ENCODE peak calls at places on chromosomes 5 and 9, in four cellular contexts. One of them, this sample, is unnamed.

GRCh38 chr5:52947851-52948250 is 41.3 kb upstream of the ITGA2 start:
- DNase-seq in H1: no peak
- DNase-seq in H9: no peak
- DNase-seq in IMR-90: peak; percentile 37
- DNase-seq in this sample: no peak

GRCh38 chr9:124037790-124038189 is 26.2 kb downstream of the LHX2 start:
- DNase-seq in IMR-90: no peak
- DNase-seq in H9: no peak
- DNase-seq in H1: no peak
- DNase-seq in this sample: peak; percentile 82

GRCh38 chr5:101534486-101535110 is 631.5 kb upstream of the ST8SIA4 start:
- DNase-seq in H1: no peak
- DNase-seq in H9: peak; percentile 30
- DNase-seq in IMR-90: peak; percentile 14
- DNase-seq in this sample: peak; percentile 10

GRCh38 chr5:95022967-95023695 is 261.8 kb downstream of the MCTP1 start:
- DNase-seq in IMR-90: no peak
- DNase-seq in H9: no peak
- DNase-seq in H1: no peak
- DNase-seq in this sample: no peak

GRCh38 chr5:73550016-73550415 is 15.4 kb downstream of the ANKRA2 start:
- DNase-seq in H1: no peak
- DNase-seq in H9: no peak
- DNase-seq in IMR-90: no peak
- DNase-seq in this sample: no peak

GRCh38 chr9:18477719-18478118 is 3.8 kb downstream of the ADAMTSL1 start:
- DNase-seq in H9: no peak
- DNase-seq in IMR-90: no peak
- DNase-seq in H1: no peak
- DNase-seq in this sample: no peak

GRCh38 chr5:142717582-142718215 is 31.8 kb upstream of the FGF1 start:
- DNase-seq in IMR-90: peak; percentile 72
- DNase-seq in H1: no peak
- DNase-seq in H9: peak; percentile 57
- DNase-seq in this sample: peak; percentile 86

GRCh38 chr5:32714836-32715235 is 3.7 kb downstream of the NPR3 start:
- DNase-seq in H1: no peak
- DNase-seq in H9: no peak
- DNase-seq in IMR-90: peak; percentile 72
- DNase-seq in this sample: no peak

GRCh38 chr9:19517202-19517942 is 108.6 kb downstream of the ACER2 start:
- DNase-seq in H9: peak; percentile 68
- DNase-seq in IMR-90: no peak
- DNase-seq in H1: peak; percentile 25
- DNase-seq in this sample: peak; percentile 70

GRCh38 chr5:163565492-163565891 is 60.1 kb downstream of the MAT2B start:
- DNase-seq in H9: peak; percentile 49
- DNase-seq in H1: no peak
- DNase-seq in IMR-90: no peak
- DNase-seq in this sample: peak; percentile 56

GRCh38 chr9:71748280-71748743 is 20.0 kb downstream of the CEMIP2 start:
- DNase-seq in IMR-90: peak; percentile 85
- DNase-seq in H1: no peak
- DNase-seq in H9: no peak
- DNase-seq in this sample: no peak

GRCh38 chr9:80213613-80214012 is 641.8 kb downstream of the TLE4 start:
- DNase-seq in H9: no peak
- DNase-seq in H1: no peak
- DNase-seq in IMR-90: no peak
- DNase-seq in this sample: no peak
- H4K5ac ChIP-seq in H9: no peak overlapping the region
- H4K5ac ChIP-seq in H1: no peak overlapping the region
- H4K5ac ChIP-seq in IMR-90: no peak overlapping the region
- H4K5ac ChIP-seq in this sample: no peak overlapping the region

GRCh38 chr9:121120386-121120785 is 45.6 kb downstream of the CNTRL start:
- DNase-seq in H9: no peak
- DNase-seq in IMR-90: no peak
- DNase-seq in H1: no peak
- DNase-seq in this sample: no peak
- H3K27ac ChIP-seq in H9: no peak overlapping the region
- H3K27ac ChIP-seq in IMR-90: no peak overlapping the region
- H3K27ac ChIP-seq in H1: no peak overlapping the region
- H3K27ac ChIP-seq in this sample: no peak overlapping the region

DNA sequence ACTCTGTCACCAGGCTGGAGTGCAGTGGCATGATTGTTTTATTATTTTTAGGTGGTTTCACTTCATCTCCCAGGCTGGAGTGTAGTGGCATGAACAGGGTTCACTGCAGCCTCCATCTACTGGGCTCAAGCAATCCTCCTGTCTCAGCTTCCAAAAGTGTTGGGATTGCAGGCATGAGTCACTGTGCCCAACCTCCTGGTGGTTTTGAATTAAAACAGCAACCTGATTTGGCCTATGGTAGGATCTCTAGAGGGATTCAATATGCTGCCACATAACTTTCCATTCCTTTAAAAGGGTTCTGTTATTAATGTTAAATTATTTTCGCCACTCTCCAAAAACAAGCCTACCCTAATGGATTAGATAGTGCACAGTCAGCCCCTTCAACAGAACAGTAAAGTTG is 9.9 kb upstream of the HSPA4 start:
- DNase-seq in H9: peak; percentile 40
- DNase-seq in IMR-90: peak; percentile 44
- DNase-seq in H1: no peak
- DNase-seq in this sample: peak; percentile 59
- H4K5ac ChIP-seq in H9: no peak overlapping the region
- H4K5ac ChIP-seq in IMR-90: no peak overlapping the region
- H4K5ac ChIP-seq in H1: no peak overlapping the region
- H4K5ac ChIP-seq in this sample: no peak overlapping the region

GRCh38 chr9:130988905-130989304 is 20.1 kb upstream of the LAMC3 start:
- DNase-seq in H1: no peak
- DNase-seq in H9: no peak
- DNase-seq in IMR-90: no peak
- DNase-seq in this sample: no peak
- H3K27ac ChIP-seq in H1: no peak overlapping the region
- H3K27ac ChIP-seq in H9: no peak overlapping the region
- H3K27ac ChIP-seq in IMR-90: no peak overlapping the region
- H3K27ac ChIP-seq in this sample: no peak overlapping the region

DNA sequence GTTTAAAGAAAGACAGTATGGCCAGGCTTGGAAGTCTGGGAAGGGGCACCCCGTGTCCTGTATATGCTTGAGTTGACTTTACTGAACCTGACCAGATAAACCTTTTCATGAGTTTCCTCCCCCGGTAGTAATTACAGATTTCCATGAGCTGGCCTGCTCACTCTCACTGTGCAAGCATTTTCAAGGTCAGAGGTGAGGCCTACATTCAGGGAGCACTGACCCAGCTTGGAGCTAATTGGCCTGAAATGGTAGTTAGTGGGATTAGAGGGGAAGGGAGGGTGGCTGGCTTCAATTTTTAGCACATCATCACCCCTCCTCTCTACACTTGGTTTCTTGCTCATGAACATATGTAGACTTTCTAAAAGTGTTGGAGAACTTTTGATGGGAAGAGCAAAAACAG is 99.2 kb downstream of the PSAT1 start:
- DNase-seq in H9: no peak
- DNase-seq in H1: no peak
- DNase-seq in IMR-90: no peak
- DNase-seq in this sample: no peak
- H4K5ac ChIP-seq in H9: no peak overlapping the region
- H4K5ac ChIP-seq in H1: no peak overlapping the region
- H4K5ac ChIP-seq in IMR-90: no peak overlapping the region
- H4K5ac ChIP-seq in this sample: no peak overlapping the region

DNA sequence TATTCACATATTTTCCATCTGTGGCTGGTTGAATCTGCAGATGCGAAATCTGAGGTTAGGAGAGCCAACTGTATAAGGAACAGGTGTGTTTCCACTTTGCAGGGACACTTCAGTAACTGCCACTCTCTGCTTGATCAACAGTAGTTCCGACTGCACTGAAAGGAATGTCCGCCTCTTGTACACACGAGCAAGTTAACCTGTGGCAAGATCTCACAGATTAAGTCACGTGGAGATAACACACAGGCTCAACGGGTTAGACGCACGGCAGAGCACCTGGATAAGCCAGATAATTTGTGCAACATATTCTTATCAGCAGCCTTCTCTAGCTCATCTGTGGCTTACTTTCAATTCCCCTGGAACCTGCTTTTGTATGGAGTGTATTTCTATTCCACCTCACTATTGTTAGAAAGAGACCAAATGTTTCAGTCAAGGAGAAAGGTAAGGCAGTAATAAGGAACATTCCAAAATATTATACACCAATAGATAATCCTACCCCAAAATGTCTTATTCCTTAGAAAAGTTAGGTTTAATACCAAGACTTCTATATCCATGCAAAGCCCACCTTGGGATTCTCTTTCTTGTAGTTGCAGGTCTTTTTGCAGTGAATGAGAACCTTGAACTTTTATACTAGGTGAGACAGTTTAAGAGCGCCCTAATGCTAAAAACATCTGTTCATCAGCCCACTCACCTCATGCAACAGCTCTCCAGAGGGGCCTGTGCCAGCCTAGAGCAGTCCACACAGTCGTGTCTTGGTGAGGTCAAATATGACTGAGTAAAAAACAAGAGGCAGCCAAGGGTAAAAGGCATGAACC is 6.5 kb upstream of the C9 start:
- DNase-seq in IMR-90: no peak
- DNase-seq in H9: no peak
- DNase-seq in H1: no peak
- DNase-seq in this sample: no peak
- H3K27ac ChIP-seq in IMR-90: no peak overlapping the region
- H3K27ac ChIP-seq in H9: no peak overlapping the region
- H3K27ac ChIP-seq in H1: no peak overlapping the region
- H3K27ac ChIP-seq in this sample: no peak overlapping the region

GRCh38 chr5:93191016-93191415 is 390.0 kb downstream of the NR2F1-AS1 start:
- DNase-seq in H9: no peak
- DNase-seq in IMR-90: no peak
- DNase-seq in H1: no peak
- DNase-seq in this sample: peak; percentile 12
- H4K5ac ChIP-seq in H9: no peak overlapping the region
- H4K5ac ChIP-seq in IMR-90: no peak overlapping the region
- H4K5ac ChIP-seq in H1: no peak overlapping the region
- H4K5ac ChIP-seq in this sample: no peak overlapping the region

GRCh38 chr9:115142090-115142489 is 24.1 kb upstream of the TNC start:
- DNase-seq in IMR-90: no peak
- DNase-seq in H1: no peak
- DNase-seq in H9: no peak
- DNase-seq in this sample: no peak

GRCh38 chr9:115142502-115143265 is 24.7 kb upstream of the TNC start:
- DNase-seq in H9: no peak
- DNase-seq in IMR-90: no peak
- DNase-seq in H1: no peak
- DNase-seq in this sample: no peak

GRCh38 chr9:115141612-115142011 is 23.7 kb upstream of the TNC start:
- DNase-seq in H1: no peak
- DNase-seq in IMR-90: no peak
- DNase-seq in H9: no peak
- DNase-seq in this sample: no peak

GRCh38 chr9:115144706-115145105 is 26.7 kb upstream of the TNC start:
- DNase-seq in H1: no peak
- DNase-seq in H9: no peak
- DNase-seq in IMR-90: no peak
- DNase-seq in this sample: peak; percentile 36

GRCh38 chr9:115143689-115144088 is 25.7 kb upstream of the TNC start:
- DNase-seq in H9: no peak
- DNase-seq in H1: no peak
- DNase-seq in IMR-90: no peak
- DNase-seq in this sample: no peak
- H3K27ac ChIP-seq in H9: no peak overlapping the region
- H3K27ac ChIP-seq in H1: no peak overlapping the region
- H3K27ac ChIP-seq in IMR-90: no peak overlapping the region
- H3K27ac ChIP-seq in this sample: no peak overlapping the region

GRCh38 chr9:77714077-77714549 is 66.0 kb upstream of the GNA14 start:
- DNase-seq in H9: no peak
- DNase-seq in H1: no peak
- DNase-seq in IMR-90: peak; percentile 38
- DNase-seq in this sample: no peak
- H4K5ac ChIP-seq in H9: no peak overlapping the region
- H4K5ac ChIP-seq in H1: no peak overlapping the region
- H4K5ac ChIP-seq in IMR-90: peak overlapping the region; percentile 98
- H4K5ac ChIP-seq in this sample: no peak overlapping the region